ENCODE peak calls at places on chromosomes 4 and X, in four cellular contexts. H is mammary epithelial cell, T is mucosa of descending colon, F is upper lobe of right lung. X is an unnamed sample. For H3K4me1, the result is how much of the 10 kb centered on the place peaks cover.

GRCh38 chrX:23901805-23902204 is 5.9 kb downstream of the APOO start:
- DNase-seq in F (no peak), H (peak), T (no peak), X (peak)

GRCh38 chr4:81625422-81626417 is 154.0 kb upstream of the RASGEF1B start:
- DNase-seq in H (no peak), T (no peak), F (no peak), X (no peak)

GRCh38 chr4:166432842-166433241 is 559.8 kb downstream of the TLL1 start:
- DNase-seq in T (no peak), H (peak), F (no peak), X (no peak)

GRCh38 chrX:55290963-55291362 is 26.2 kb upstream of the PAGE3 start:
- DNase-seq in T (no peak), H (no peak), F (no peak), X (no peak)

GRCh38 chrX:131675596-131676194 is 131.8 kb downstream of the OR13H1 start:
- DNase-seq in F (no peak), H (peak), T (no peak), X (peak)

GRCh38 chrX:69556094-69557011 is 52.2 kb downstream of the NALF2 start:
- DNase-seq in H (peak), F (no peak), T (no peak), X (no peak)

GRCh38 chr4:56732301-56732700 is 51.2 kb upstream of the HOPX start:
- DNase-seq in H (no peak), T (no peak), F (no peak), X (no peak)

GRCh38 chr4:168690199-168690598 is 193.3 kb downstream of the PALLD start:
- DNase-seq in H (no peak), T (no peak), F (no peak), X (no peak)

GRCh38 chr4:60744767-60745166 is 455.4 kb upstream of the ADGRL3 start:
- DNase-seq in T (no peak), H (peak), F (no peak), X (no peak)

GRCh38 chrX:132468454-132468853 is 20.4 kb downstream of the MBNL3 start:
- DNase-seq in F (no peak), H (no peak), T (no peak), X (no peak)

GRCh38 chr4:7904108-7904516 is 35.5 kb downstream of the AFAP1 start:
- DNase-seq in H (no peak), F (no peak), T (no peak), X (peak)
- H3K4me3 ChIP-seq in H (no peak), F (no peak), T (no peak), X (no peak)

GRCh38 chrX:113743069-113743468 is 840.8 kb upstream of the HTR2C start:
- DNase-seq in T (no peak), F (no peak), H (no peak), X (no peak)

GRCh38 chrX:113747274-113747973 is 836.5 kb upstream of the HTR2C start:
- DNase-seq in F (no peak), H (no peak), T (no peak), X (no peak)

DNA sequence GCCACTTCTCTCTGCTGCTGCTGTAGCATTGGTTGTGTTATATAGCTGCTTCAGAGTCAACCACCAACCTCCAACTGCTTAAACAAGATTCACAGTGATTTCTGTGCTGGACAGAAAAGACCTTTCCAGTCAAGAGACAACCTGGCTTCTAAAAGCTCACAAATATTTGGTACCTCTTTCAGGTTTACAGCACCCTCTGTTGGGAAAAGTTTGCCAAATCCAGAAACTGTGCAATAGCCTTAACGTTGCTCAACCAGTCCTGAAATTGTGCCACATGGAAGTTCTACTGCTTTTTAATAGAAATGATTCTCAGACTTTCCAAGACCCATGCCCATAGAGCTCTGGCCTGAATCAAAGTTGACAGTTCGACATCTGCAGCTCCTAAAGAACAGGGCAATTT is 842.1 kb upstream of the HTR2C start:
- DNase-seq in T (no peak), H (peak), F (no peak), X (peak)
- H3K4me1 ChIP-seq in T (under half), H (under half), F (under half), X (under half)

GRCh38 chr4:103098331-103098730 is 1.3 kb downstream of the BDH2 start:
- DNase-seq in F (no peak), T (no peak), H (no peak), X (no peak)
- H3K4me3 ChIP-seq in F (peak), T (no peak), H (no peak), X (no peak)

GRCh38 chr4:71113294-71113693 is 119.8 kb downstream of the DCK start:
- DNase-seq in T (no peak), H (no peak), F (no peak), X (no peak)
- H3K4me1 ChIP-seq in T (under half), H (under half), F (under half), X (under half)

GRCh38 chr4:185654965-185655554 is 119.8 kb upstream of the PDLIM3 start:
- DNase-seq in F (no peak), T (no peak), H (no peak), X (no peak)

GRCh38 chr4:185648631-185649030 is 113.3 kb upstream of the PDLIM3 start:
- DNase-seq in F (no peak), H (no peak), T (no peak), X (no peak)

GRCh38 chr4:185651851-185652250 is 116.5 kb upstream of the PDLIM3 start:
- DNase-seq in T (no peak), F (no peak), H (no peak), X (no peak)

GRCh38 chr4:185654311-185654710 is 119.0 kb upstream of the PDLIM3 start:
- DNase-seq in H (no peak), T (no peak), F (no peak), X (no peak)

GRCh38 chr4:185651137-185651677 is 115.9 kb upstream of the PDLIM3 start:
- DNase-seq in T (no peak), H (no peak), F (no peak), X (peak)
- H3K4me3 ChIP-seq in T (no peak), H (no peak), F (no peak), X (no peak)

GRCh38 chr4:76589872-76590846 is 155.1 kb downstream of the SHROOM3 start:
- DNase-seq in H (peak), F (peak), T (peak), X (peak)

GRCh38 chr4:76589402-76589801 is 154.4 kb downstream of the SHROOM3 start:
- DNase-seq in H (peak), F (no peak), T (peak), X (peak)

GRCh38 chr4:76585897-76586360 is 150.9 kb downstream of the SHROOM3 start:
- DNase-seq in F (peak), T (peak), H (peak), X (peak)

GRCh38 chr4:76590847-76591281 is 155.8 kb downstream of the SHROOM3 start:
- DNase-seq in F (no peak), H (peak), T (no peak), X (peak)

DNA sequence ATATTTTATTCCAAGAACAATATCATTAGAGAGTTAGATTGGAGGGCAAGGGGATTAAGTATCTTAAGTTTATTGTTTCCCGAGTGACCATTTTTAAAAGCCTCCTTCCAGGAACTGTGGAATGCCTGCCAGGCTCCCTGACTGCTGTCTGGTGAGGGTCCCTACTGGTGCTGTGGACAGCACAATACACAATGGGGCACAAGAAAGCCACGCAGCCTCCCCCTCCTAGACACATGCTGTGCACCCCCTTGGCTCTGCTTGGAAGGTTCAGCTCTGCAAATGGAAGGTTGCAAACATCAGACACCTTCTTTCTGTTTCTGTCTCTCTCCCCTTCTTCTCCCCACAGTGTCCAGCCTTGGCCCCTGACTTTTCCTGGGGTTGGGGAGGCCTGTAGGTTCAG is 153.2 kb downstream of the SHROOM3 start:
- DNase-seq in F (no peak), H (no peak), T (no peak), X (no peak)
- H3K4me1 ChIP-seq in F (under half), H (under half), T (under half), X (half or more)

GRCh38 chr4:99221980-99222379 is 2.9 kb upstream of the ADH6 start:
- DNase-seq in T (no peak), F (no peak), H (no peak), X (no peak)

GRCh38 chr4:99219479-99219878 is 433 bp upstream of the ADH6 start:
- DNase-seq in T (no peak), F (no peak), H (no peak), X (no peak)

GRCh38 chr4:99219072-99219471 is at the start of gene ADH6:
- DNase-seq in T (no peak), H (no peak), F (no peak), X (no peak)
- H3K4me3 ChIP-seq in T (no peak), H (no peak), F (no peak), X (no peak)

DNA sequence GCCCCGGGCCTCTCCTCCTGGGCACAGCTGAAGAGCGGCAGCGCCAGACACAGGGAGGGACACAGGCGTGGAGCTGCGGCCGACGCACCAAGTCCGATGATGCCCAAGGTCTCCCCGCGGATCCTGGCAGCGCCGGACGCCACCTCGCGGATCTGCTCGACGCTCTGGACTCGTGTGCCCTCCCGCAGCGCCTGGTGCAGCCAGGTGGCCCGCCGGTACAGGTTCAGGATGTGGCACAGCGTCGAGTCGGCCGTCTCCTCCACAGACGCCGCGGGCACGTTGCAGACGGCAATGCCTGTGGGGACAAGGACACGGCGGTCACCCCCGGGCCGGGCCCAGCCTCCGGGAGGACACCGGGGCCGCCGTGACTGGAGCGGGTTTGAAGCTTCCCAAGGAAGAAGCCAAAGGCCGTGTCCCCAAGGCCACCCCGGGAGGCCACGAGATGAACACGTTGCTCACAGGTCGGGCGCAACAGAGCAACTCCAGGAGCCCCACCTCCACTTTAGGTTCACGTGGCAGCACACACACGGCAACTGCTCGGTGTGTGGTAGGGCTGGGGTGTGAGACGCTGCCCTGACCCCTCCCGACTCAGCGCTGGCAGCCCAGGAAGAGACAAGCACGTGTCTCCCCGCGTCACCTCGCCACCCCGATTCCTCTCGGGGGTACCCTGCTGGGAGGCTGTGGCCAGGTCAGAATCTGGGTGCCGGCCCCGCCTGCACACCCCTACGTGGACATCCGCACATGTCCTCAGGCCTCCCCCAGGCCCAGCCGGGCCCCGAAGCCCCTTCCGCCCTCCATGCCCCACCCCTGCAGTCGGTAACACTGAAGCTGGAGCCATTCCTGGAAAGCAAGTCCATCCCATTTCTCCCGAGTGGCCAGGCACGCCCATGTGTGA is 23.4 kb downstream of the CTBP1 start:
- DNase-seq in H (no peak), F (no peak), T (no peak), X (no peak)
- H3K4me1 ChIP-seq in H (under half), F (under half), T (under half), X (under half)

GRCh38 chrX:37846558-37846933 is 825 bp downstream of the DYNLT3 start:
- DNase-seq in H (no peak), F (no peak), T (no peak), X (no peak)

GRCh38 chrX:37847733-37848197 is 394 bp upstream of the DYNLT3 start:
- DNase-seq in T (no peak), F (no peak), H (no peak), X (no peak)

GRCh38 chrX:37844622-37845021 is 2.7 kb downstream of the DYNLT3 start:
- DNase-seq in T (no peak), F (no peak), H (peak), X (no peak)

GRCh38 chrX:37846141-37846540 is 1.2 kb downstream of the DYNLT3 start:
- DNase-seq in H (peak), T (no peak), F (no peak), X (peak)

GRCh38 chrX:37846934-37847732 is at the start of gene DYNLT3:
- DNase-seq in H (peak), T (peak), F (peak), X (peak)
- H3K4me3 ChIP-seq in H (peak), T (peak), F (peak), X (peak)

DNA sequence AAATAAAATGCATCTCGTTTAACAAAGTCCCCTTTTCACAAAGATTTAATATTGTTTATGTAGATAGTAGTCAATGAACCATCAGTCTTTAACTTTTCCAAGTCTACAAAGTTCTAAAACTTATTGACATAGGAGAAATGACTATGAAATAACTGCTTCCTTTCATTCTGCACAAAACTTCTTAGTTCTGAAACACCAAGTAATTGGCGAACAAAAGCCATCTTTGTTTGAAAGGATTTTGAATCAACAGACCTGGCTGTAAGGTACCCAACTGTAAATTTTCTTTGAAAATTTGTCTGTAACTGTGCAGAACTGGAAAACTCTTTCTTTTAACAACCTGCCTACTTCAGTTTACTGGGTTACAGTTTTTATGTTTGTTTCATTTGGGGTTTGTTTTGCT is 25.9 kb downstream of the LEF1 start:
- DNase-seq in F (no peak), H (no peak), T (no peak), X (no peak)
- H3K4me1 ChIP-seq in F (under half), H (under half), T (under half), X (under half)

X was measured in HAP-1.